ENCODE peak calls at places on chromosomes 11 and 22, in ten cellular contexts. One of them, this sample, is unnamed.

GRCh38 chr11:124970925-124971324 is 16.9 kb downstream of the CCDC15 start:
- DNase-seq in GM10248: no peak
- DNase-seq in Right ventricle myocardium superior: no peak
- DNase-seq in dermis microvascular lymphatic vessel endothelial cell: no peak
- DNase-seq in mesenteric fat pad: no peak
- DNase-seq in stimulated activated naive CD4-positive, alpha-beta T cell treated with Interleukin-2 at 50 U/mL for 16 hours: no peak
- DNase-seq in brain microvascular endothelial cell: peak
- DNase-seq in EL: peak
- DNase-seq in stimulated activated CD8-positive, alpha-beta memory T cell treated with anti-CD3 and anti-CD28 coated beads, Interleukin-7, amount 100 ng/mL, for 1 hour: no peak
- DNase-seq in upper lobe of right lung: no peak
- DNase-seq in this sample: peak

GRCh38 chr11:31397239-31397834 is 27.7 kb downstream of the DNAJC24 start:
- DNase-seq in GM10248: peak
- DNase-seq in brain microvascular endothelial cell: no peak
- DNase-seq in upper lobe of right lung: no peak
- DNase-seq in EL: peak
- DNase-seq in stimulated activated CD8-positive, alpha-beta memory T cell treated with anti-CD3 and anti-CD28 coated beads, Interleukin-7, amount 100 ng/mL, for 1 hour: no peak
- DNase-seq in Right ventricle myocardium superior: no peak
- DNase-seq in mesenteric fat pad: no peak
- DNase-seq in stimulated activated naive CD4-positive, alpha-beta T cell treated with Interleukin-2 at 50 U/mL for 16 hours: no peak
- DNase-seq in dermis microvascular lymphatic vessel endothelial cell: peak
- DNase-seq in this sample: peak

GRCh38 chr11:24592342-24592741 is 95.5 kb downstream of the LUZP2 start:
- DNase-seq in mesenteric fat pad: no peak
- DNase-seq in stimulated activated CD8-positive, alpha-beta memory T cell treated with anti-CD3 and anti-CD28 coated beads, Interleukin-7, amount 100 ng/mL, for 1 hour: no peak
- DNase-seq in stimulated activated naive CD4-positive, alpha-beta T cell treated with Interleukin-2 at 50 U/mL for 16 hours: no peak
- DNase-seq in brain microvascular endothelial cell: no peak
- DNase-seq in upper lobe of right lung: no peak
- DNase-seq in GM10248: no peak
- DNase-seq in Right ventricle myocardium superior: no peak
- DNase-seq in EL: no peak
- DNase-seq in dermis microvascular lymphatic vessel endothelial cell: no peak
- DNase-seq in this sample: no peak

GRCh38 chr11:92376146-92376599 is 151.6 kb downstream of the FAT3 start:
- DNase-seq in brain microvascular endothelial cell: peak
- DNase-seq in GM10248: no peak
- DNase-seq in upper lobe of right lung: no peak
- DNase-seq in Right ventricle myocardium superior: no peak
- DNase-seq in EL: peak
- DNase-seq in dermis microvascular lymphatic vessel endothelial cell: no peak
- DNase-seq in stimulated activated CD8-positive, alpha-beta memory T cell treated with anti-CD3 and anti-CD28 coated beads, Interleukin-7, amount 100 ng/mL, for 1 hour: no peak
- DNase-seq in mesenteric fat pad: no peak
- DNase-seq in stimulated activated naive CD4-positive, alpha-beta T cell treated with Interleukin-2 at 50 U/mL for 16 hours: no peak
- DNase-seq in this sample: peak

GRCh38 chr11:101867951-101868350 is 46.9 kb upstream of the CEP126 start:
- DNase-seq in dermis microvascular lymphatic vessel endothelial cell: no peak
- DNase-seq in upper lobe of right lung: no peak
- DNase-seq in GM10248: no peak
- DNase-seq in brain microvascular endothelial cell: peak
- DNase-seq in mesenteric fat pad: no peak
- DNase-seq in stimulated activated CD8-positive, alpha-beta memory T cell treated with anti-CD3 and anti-CD28 coated beads, Interleukin-7, amount 100 ng/mL, for 1 hour: no peak
- DNase-seq in Right ventricle myocardium superior: no peak
- DNase-seq in EL: no peak
- DNase-seq in stimulated activated naive CD4-positive, alpha-beta T cell treated with Interleukin-2 at 50 U/mL for 16 hours: no peak
- DNase-seq in this sample: no peak

GRCh38 chr22:27273386-27273785 is 528.2 kb downstream of the MN1 start:
- DNase-seq in upper lobe of right lung: no peak
- DNase-seq in GM10248: no peak
- DNase-seq in mesenteric fat pad: no peak
- DNase-seq in stimulated activated CD8-positive, alpha-beta memory T cell treated with anti-CD3 and anti-CD28 coated beads, Interleukin-7, amount 100 ng/mL, for 1 hour: no peak
- DNase-seq in EL: no peak
- DNase-seq in stimulated activated naive CD4-positive, alpha-beta T cell treated with Interleukin-2 at 50 U/mL for 16 hours: no peak
- DNase-seq in dermis microvascular lymphatic vessel endothelial cell: no peak
- DNase-seq in brain microvascular endothelial cell: no peak
- DNase-seq in Right ventricle myocardium superior: no peak
- DNase-seq in this sample: no peak

GRCh38 chr22:31122532-31123291 is at the start of gene INPP5J:
- DNase-seq in stimulated activated CD8-positive, alpha-beta memory T cell treated with anti-CD3 and anti-CD28 coated beads, Interleukin-7, amount 100 ng/mL, for 1 hour: no peak
- DNase-seq in stimulated activated naive CD4-positive, alpha-beta T cell treated with Interleukin-2 at 50 U/mL for 16 hours: no peak
- DNase-seq in Right ventricle myocardium superior: peak
- DNase-seq in upper lobe of right lung: peak
- DNase-seq in brain microvascular endothelial cell: peak
- DNase-seq in GM10248: no peak
- DNase-seq in dermis microvascular lymphatic vessel endothelial cell: no peak
- DNase-seq in EL: peak
- DNase-seq in mesenteric fat pad: no peak
- DNase-seq in this sample: peak

GRCh38 chr11:111308140-111308539 is 9.8 kb downstream of the POU2AF3 start:
- DNase-seq in GM10248: no peak
- DNase-seq in stimulated activated naive CD4-positive, alpha-beta T cell treated with Interleukin-2 at 50 U/mL for 16 hours: no peak
- DNase-seq in mesenteric fat pad: no peak
- DNase-seq in EL: no peak
- DNase-seq in dermis microvascular lymphatic vessel endothelial cell: no peak
- DNase-seq in upper lobe of right lung: no peak
- DNase-seq in brain microvascular endothelial cell: no peak
- DNase-seq in Right ventricle myocardium superior: no peak
- DNase-seq in stimulated activated CD8-positive, alpha-beta memory T cell treated with anti-CD3 and anti-CD28 coated beads, Interleukin-7, amount 100 ng/mL, for 1 hour: no peak
- DNase-seq in this sample: no peak

GRCh38 chr22:46052331-46052771 is 75.4 kb upstream of the WNT7B start:
- DNase-seq in stimulated activated CD8-positive, alpha-beta memory T cell treated with anti-CD3 and anti-CD28 coated beads, Interleukin-7, amount 100 ng/mL, for 1 hour: no peak
- DNase-seq in Right ventricle myocardium superior: peak
- DNase-seq in brain microvascular endothelial cell: no peak
- DNase-seq in EL: peak
- DNase-seq in GM10248: no peak
- DNase-seq in dermis microvascular lymphatic vessel endothelial cell: no peak
- DNase-seq in mesenteric fat pad: peak
- DNase-seq in upper lobe of right lung: peak
- DNase-seq in stimulated activated naive CD4-positive, alpha-beta T cell treated with Interleukin-2 at 50 U/mL for 16 hours: no peak
- DNase-seq in this sample: no peak

GRCh38 chr22:36330655-36331305 is 57.0 kb downstream of the MYH9 start:
- DNase-seq in dermis microvascular lymphatic vessel endothelial cell: peak
- DNase-seq in EL: peak
- DNase-seq in Right ventricle myocardium superior: peak
- DNase-seq in mesenteric fat pad: no peak
- DNase-seq in brain microvascular endothelial cell: peak
- DNase-seq in stimulated activated naive CD4-positive, alpha-beta T cell treated with Interleukin-2 at 50 U/mL for 16 hours: no peak
- DNase-seq in GM10248: no peak
- DNase-seq in stimulated activated CD8-positive, alpha-beta memory T cell treated with anti-CD3 and anti-CD28 coated beads, Interleukin-7, amount 100 ng/mL, for 1 hour: no peak
- DNase-seq in upper lobe of right lung: no peak
- DNase-seq in this sample: no peak

GRCh38 chr22:25542231-25542630 is 22.2 kb upstream of the GRK3 start:
- DNase-seq in upper lobe of right lung: no peak
- DNase-seq in stimulated activated CD8-positive, alpha-beta memory T cell treated with anti-CD3 and anti-CD28 coated beads, Interleukin-7, amount 100 ng/mL, for 1 hour: no peak
- DNase-seq in dermis microvascular lymphatic vessel endothelial cell: no peak
- DNase-seq in mesenteric fat pad: no peak
- DNase-seq in brain microvascular endothelial cell: no peak
- DNase-seq in GM10248: no peak
- DNase-seq in stimulated activated naive CD4-positive, alpha-beta T cell treated with Interleukin-2 at 50 U/mL for 16 hours: no peak
- DNase-seq in EL: no peak
- DNase-seq in Right ventricle myocardium superior: no peak
- DNase-seq in this sample: no peak

GRCh38 chr11:114026355-114026754 is 33.2 kb upstream of the ZBTB16 start:
- DNase-seq in Right ventricle myocardium superior: no peak
- DNase-seq in mesenteric fat pad: no peak
- DNase-seq in stimulated activated CD8-positive, alpha-beta memory T cell treated with anti-CD3 and anti-CD28 coated beads, Interleukin-7, amount 100 ng/mL, for 1 hour: no peak
- DNase-seq in dermis microvascular lymphatic vessel endothelial cell: no peak
- DNase-seq in stimulated activated naive CD4-positive, alpha-beta T cell treated with Interleukin-2 at 50 U/mL for 16 hours: no peak
- DNase-seq in GM10248: no peak
- DNase-seq in EL: no peak
- DNase-seq in upper lobe of right lung: no peak
- DNase-seq in brain microvascular endothelial cell: no peak
- DNase-seq in this sample: no peak

GRCh38 chr11:68436985-68437926 is 23.3 kb upstream of the PPP6R3 start:
- DNase-seq in Right ventricle myocardium superior: peak
- DNase-seq in mesenteric fat pad: no peak
- DNase-seq in brain microvascular endothelial cell: peak
- DNase-seq in GM10248: no peak
- DNase-seq in stimulated activated CD8-positive, alpha-beta memory T cell treated with anti-CD3 and anti-CD28 coated beads, Interleukin-7, amount 100 ng/mL, for 1 hour: no peak
- DNase-seq in dermis microvascular lymphatic vessel endothelial cell: peak
- DNase-seq in upper lobe of right lung: no peak
- DNase-seq in EL: peak
- DNase-seq in stimulated activated naive CD4-positive, alpha-beta T cell treated with Interleukin-2 at 50 U/mL for 16 hours: no peak
- DNase-seq in this sample: peak

GRCh38 chr22:50182176-50183081 is 3.3 kb upstream of the TRABD start:
- DNase-seq in upper lobe of right lung: peak
- DNase-seq in stimulated activated CD8-positive, alpha-beta memory T cell treated with anti-CD3 and anti-CD28 coated beads, Interleukin-7, amount 100 ng/mL, for 1 hour: no peak
- DNase-seq in mesenteric fat pad: no peak
- DNase-seq in dermis microvascular lymphatic vessel endothelial cell: no peak
- DNase-seq in EL: no peak
- DNase-seq in stimulated activated naive CD4-positive, alpha-beta T cell treated with Interleukin-2 at 50 U/mL for 16 hours: no peak
- DNase-seq in brain microvascular endothelial cell: no peak
- DNase-seq in Right ventricle myocardium superior: peak
- DNase-seq in GM10248: no peak
- DNase-seq in this sample: no peak

GRCh38 chr11:119491753-119492455 is 68.9 kb upstream of the THY1 start:
- DNase-seq in mesenteric fat pad: no peak
- DNase-seq in EL: peak
- DNase-seq in GM10248: no peak
- DNase-seq in Right ventricle myocardium superior: no peak
- DNase-seq in brain microvascular endothelial cell: peak
- DNase-seq in stimulated activated CD8-positive, alpha-beta memory T cell treated with anti-CD3 and anti-CD28 coated beads, Interleukin-7, amount 100 ng/mL, for 1 hour: no peak
- DNase-seq in stimulated activated naive CD4-positive, alpha-beta T cell treated with Interleukin-2 at 50 U/mL for 16 hours: no peak
- DNase-seq in upper lobe of right lung: no peak
- DNase-seq in dermis microvascular lymphatic vessel endothelial cell: no peak
- DNase-seq in this sample: peak

GRCh38 chr22:30327864-30328345 is 1.2 kb upstream of the TBC1D10A start:
- DNase-seq in brain microvascular endothelial cell: no peak
- DNase-seq in Right ventricle myocardium superior: no peak
- DNase-seq in GM10248: no peak
- DNase-seq in mesenteric fat pad: no peak
- DNase-seq in dermis microvascular lymphatic vessel endothelial cell: no peak
- DNase-seq in stimulated activated naive CD4-positive, alpha-beta T cell treated with Interleukin-2 at 50 U/mL for 16 hours: no peak
- DNase-seq in upper lobe of right lung: no peak
- DNase-seq in stimulated activated CD8-positive, alpha-beta memory T cell treated with anti-CD3 and anti-CD28 coated beads, Interleukin-7, amount 100 ng/mL, for 1 hour: no peak
- DNase-seq in EL: no peak
- DNase-seq in this sample: no peak